ENCODE peak calls at places on chromosomes 2 and 18, in nine cellular contexts. W is WERI-Rb-1, J is bronchial epithelial cell, R is colonic mucosa, T is RWPE1, B is GM13976, X is AG09319, Z is K562, I is hepatocyte. L is an unnamed sample.
A peak's percentile ranks its signal among the peaks of the same experiment; 100 is the strongest.

GRCh38 chr18:58852629-58853028 is 12.0 kb upstream of the ZNF532 start:
- DNase-seq in W (no peak), J (no peak), R (no peak), T (no peak), B (no peak), X (no peak), Z (no peak), I (no peak), L (no peak)

GRCh38 chr2:207951734-207952480 is 73.4 kb downstream of the PLEKHM3 start:
- DNase-seq in W (no peak), J (no peak), R (no peak), T (no peak), B (no peak), X (no peak), Z (no peak), I (no peak), L (no peak)

GRCh38 chr2:192068966-192069365 is 125.8 kb downstream of the TMEFF2 start:
- DNase-seq in W (no peak), J (no peak), R (no peak), T (no peak), B (no peak), X (no peak), Z (no peak), I (no peak), L (no peak)

GRCh38 chr2:188665196-188665595 is 309.0 kb upstream of the COL3A1 start:
- DNase-seq in W (no peak), J (no peak), R (no peak), T (no peak), B (no peak), X (no peak), Z (no peak), I (no peak), L (no peak)

GRCh38 chr2:46471-47345 is at the start of gene FAM110C:
- DNase-seq in W (peak; percentile 46), J (peak; percentile 79), R (peak; percentile 92), T (peak; percentile 78), B (no peak), X (no peak), Z (no peak), I (peak; percentile 80), L (peak; percentile 70)

GRCh38 chr2:236939751-236940229 is 145.9 kb upstream of the COPS8 start:
- DNase-seq in W (peak; percentile 84), J (no peak), R (peak; percentile 12), T (no peak), B (no peak), X (no peak), Z (no peak), I (peak; percentile 47), L (no peak)

GRCh38 chr2:108958002-108958401 is 31.0 kb downstream of the EDAR start:
- DNase-seq in W (no peak), J (peak; percentile 43), R (peak; percentile 76), T (peak; percentile 54), B (no peak), X (no peak), Z (no peak), I (no peak), L (no peak)

GRCh38 chr2:19504400-19505198 is 146.2 kb upstream of the OSR1 start:
- DNase-seq in W (no peak), J (peak; percentile 74), R (no peak), T (no peak), B (no peak), X (no peak), Z (no peak), I (peak; percentile 26), L (no peak)

GRCh38 chr2:23503682-23504081 is 118.7 kb downstream of the KLHL29 start:
- DNase-seq in W (no peak), J (no peak), R (no peak), T (no peak), B (no peak), X (no peak), Z (no peak), I (no peak), L (no peak)

GRCh38 chr2:23506460-23507266 is 121.7 kb downstream of the KLHL29 start:
- DNase-seq in W (no peak), J (no peak), R (no peak), T (no peak), B (no peak), X (no peak), Z (no peak), I (no peak), L (no peak)

GRCh38 chr2:23504591-23504990 is 119.6 kb downstream of the KLHL29 start:
- DNase-seq in W (no peak), J (no peak), R (no peak), T (no peak), B (no peak), X (no peak), Z (no peak), I (no peak), L (no peak)

GRCh38 chr2:23505984-23506380 is 121.0 kb downstream of the KLHL29 start:
- DNase-seq in W (peak; percentile 87), J (peak; percentile 77), R (no peak), T (peak; percentile 50), B (no peak), X (peak; percentile 44), Z (no peak), I (no peak), L (no peak)

DNA sequence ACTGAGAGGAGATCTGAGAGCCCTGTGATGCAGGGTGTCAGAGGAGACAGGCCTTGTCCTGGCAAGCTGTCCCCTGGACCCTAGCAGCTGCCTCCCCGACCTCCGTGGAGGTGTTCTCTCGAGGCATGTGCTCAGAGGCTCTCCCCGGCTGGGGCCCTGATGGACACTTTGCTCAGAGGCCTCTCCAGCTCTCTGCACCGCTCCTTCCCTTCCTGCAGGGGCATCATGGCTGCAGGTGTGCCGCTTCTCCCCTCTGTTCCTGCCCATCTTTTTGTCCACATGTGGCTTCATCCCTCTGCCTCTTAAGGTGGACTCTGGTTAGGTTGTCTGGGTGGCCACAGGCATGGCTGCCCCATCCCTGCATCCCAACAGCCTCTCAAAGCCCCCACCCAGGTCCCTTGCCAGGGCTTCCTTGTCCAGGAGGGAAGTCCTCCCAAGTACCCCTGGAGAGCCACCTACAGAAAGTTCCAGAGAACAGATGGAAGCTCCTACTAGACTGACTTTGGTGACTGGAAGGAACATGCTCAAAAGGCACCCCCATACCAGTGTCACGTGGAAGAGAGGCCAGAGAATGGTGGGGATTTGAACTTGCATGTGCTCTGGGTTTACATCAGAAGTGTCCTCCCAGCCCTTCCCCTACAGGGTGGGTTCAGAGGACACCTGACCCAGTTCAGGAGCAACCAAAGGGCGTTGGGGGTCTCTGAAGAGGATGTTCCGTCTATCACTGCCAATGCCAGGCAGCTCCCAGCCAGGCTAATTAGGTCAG is 120.4 kb downstream of the KLHL29 start:
- DNase-seq in W (peak; percentile 73), J (no peak), R (no peak), T (no peak), B (no peak), X (no peak), Z (no peak), I (no peak), L (no peak)
- TF ChIP-seq CTCF in W (peak; percentile 78), J (peak; percentile 45), R (no peak), T (no peak), B (no peak), X (no peak), Z (peak; percentile 17), I (no peak), L (no peak)

DNA sequence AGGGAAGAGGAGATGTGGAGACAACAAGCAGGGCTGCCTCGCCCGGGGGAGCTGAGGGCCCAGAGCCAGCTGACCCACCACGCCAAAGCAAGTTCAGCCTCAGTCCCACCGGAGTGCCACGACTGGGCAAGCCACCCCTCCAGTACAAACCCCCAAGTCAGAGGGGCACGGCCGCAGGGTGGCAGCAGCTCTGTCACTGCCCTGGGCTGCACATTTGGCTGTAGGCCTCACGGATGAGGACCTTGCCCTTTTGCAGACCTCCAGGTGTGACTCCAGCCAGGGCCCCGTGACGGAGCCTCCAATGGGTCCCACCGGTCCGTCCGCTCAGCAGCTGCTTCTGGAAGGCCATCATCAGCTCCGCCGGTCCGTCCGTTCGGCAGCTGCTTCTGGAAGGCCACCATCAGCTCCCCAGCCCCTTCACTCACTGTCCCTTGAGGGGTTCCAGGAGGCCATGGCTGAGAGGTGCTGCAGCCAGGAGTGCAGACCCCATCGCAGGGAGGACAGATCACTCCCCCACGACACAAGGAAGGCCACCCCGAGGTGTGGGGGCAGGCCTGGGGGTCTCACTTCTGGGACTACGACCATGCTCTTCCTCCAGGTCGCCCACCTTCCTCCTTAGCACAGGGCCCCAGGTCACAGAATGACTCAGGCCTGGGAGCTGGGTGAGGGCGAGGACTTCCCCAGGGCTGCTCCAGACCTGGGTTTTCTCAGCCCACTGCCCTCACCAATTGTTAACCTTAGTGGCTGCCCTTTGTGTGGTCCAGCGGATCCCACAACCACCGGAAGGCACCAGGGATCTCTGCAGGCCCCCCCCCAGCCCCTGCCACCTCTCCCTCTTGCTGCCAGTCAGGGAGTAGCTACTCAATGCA is 24.6 kb upstream of the STK25 start:
- DNase-seq in W (no peak), J (no peak), R (no peak), T (no peak), B (no peak), X (no peak), Z (no peak), I (no peak), L (no peak)
- TF ChIP-seq CTCF in W (no peak), J (no peak), R (no peak), T (no peak), B (no peak), X (no peak), Z (no peak), I (no peak), L (no peak)

GRCh38 chr18:52340466-52341378 is 725 bp downstream of the DCC start:
- DNase-seq in W (peak; percentile 20), J (no peak), R (no peak), T (no peak), B (no peak), X (no peak), Z (no peak), I (no peak), L (no peak)

GRCh38 chr18:52345428-52345827 is 5.4 kb downstream of the DCC start:
- DNase-seq in W (no peak), J (no peak), R (no peak), T (no peak), B (no peak), X (no peak), Z (no peak), I (no peak), L (no peak)

GRCh38 chr18:52341617-52342381 is 1.8 kb downstream of the DCC start:
- DNase-seq in W (peak; percentile 63), J (no peak), R (no peak), T (no peak), B (no peak), X (no peak), Z (no peak), I (peak; percentile 50), L (no peak)

GRCh38 chr18:52343731-52344340 is 3.8 kb downstream of the DCC start:
- DNase-seq in W (peak; percentile 62), J (no peak), R (no peak), T (no peak), B (no peak), X (no peak), Z (no peak), I (no peak), L (no peak)

DNA sequence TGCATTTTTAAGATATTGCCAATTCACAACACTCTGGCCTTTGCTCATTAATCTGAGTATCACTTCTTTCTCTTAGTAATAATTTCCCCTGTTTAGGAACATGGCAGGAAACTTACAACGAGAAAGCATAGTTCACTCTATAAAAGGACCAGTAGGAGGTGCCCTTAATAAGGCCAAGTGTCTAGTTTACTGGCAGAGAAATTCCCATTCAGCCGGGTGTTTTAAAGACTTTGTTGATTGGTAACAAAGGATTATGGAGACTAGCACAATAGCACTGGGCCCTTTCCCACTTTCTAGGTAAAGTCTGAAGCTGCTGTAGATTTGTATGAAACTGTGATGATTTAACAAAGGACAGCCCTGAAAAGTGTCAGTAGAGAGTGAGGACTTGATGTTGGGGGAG is 3.1 kb downstream of the DCC start:
- DNase-seq in W (peak; percentile 24), J (no peak), R (no peak), T (no peak), B (no peak), X (no peak), Z (no peak), I (peak; percentile 18), L (no peak)
- TF ChIP-seq CTCF in W (peak; percentile 58), J (no peak), R (no peak), T (no peak), B (no peak), X (no peak), Z (no peak), I (peak; percentile 39), L (no peak)

GRCh38 chr2:111919362-111919761 is 21.0 kb downstream of the MERTK start:
- DNase-seq in W (no peak), J (no peak), R (no peak), T (no peak), B (no peak), X (no peak), Z (peak; percentile 39), I (no peak), L (no peak)
- TF ChIP-seq CTCF in W (peak; percentile 30), J (peak; percentile 6), R (no peak), T (no peak), B (no peak), X (no peak), Z (peak; percentile 51), I (peak; percentile 6), L (no peak)